ENCODE peak calls at places on chromosomes 16 and 17, in nine cellular contexts. G, V, X, U, P, B, O, K and D are unnamed samples.

GRCh38 chr17:43871947-43872690 is 25.1 kb downstream of the CD300LG start:
- DNase-seq in V (no peak), P (peak; percentile 58), O (no peak), U (peak; percentile 70), X (no peak), G (no peak), K (no peak), B (no peak), D (no peak)

GRCh38 chr17:74502866-74503265 is 28.4 kb downstream of the CD300LB start:
- DNase-seq in P (no peak), X (no peak), V (no peak), U (peak; percentile 19), B (peak; percentile 3), K (no peak), G (peak; percentile 29), O (no peak), D (no peak)

GRCh38 chr17:82241183-82241925 is 12.5 kb downstream of the SLC16A3 start:
- DNase-seq in P (no peak), G (peak; percentile 92), O (peak; percentile 83), K (peak; percentile 70), B (no peak), V (peak; percentile 83), X (no peak), U (peak; percentile 69), D (peak; percentile 91)

GRCh38 chr17:20952183-20952582 is 90.6 kb downstream of the USP22 start:
- DNase-seq in O (no peak), G (no peak), P (no peak), U (no peak), K (no peak), X (no peak), V (no peak), B (no peak), D (no peak)

GRCh38 chr16:54846761-54847160 is 83.9 kb upstream of the IRX5 start:
- DNase-seq in B (no peak), X (no peak), G (no peak), K (no peak), P (no peak), U (no peak), O (no peak), V (no peak), D (no peak)

GRCh38 chr17:77393274-77393600 is 252.5 kb downstream of the SEC14L1 start:
- DNase-seq in K (no peak), U (no peak), V (no peak), X (no peak), G (no peak), B (no peak), O (no peak), P (no peak), D (no peak)

GRCh38 chr17:45394001-45394912 is 38.4 kb downstream of the ARHGAP27 start:
- DNase-seq in P (no peak), U (no peak), K (no peak), G (no peak), O (no peak), B (no peak), X (no peak), V (no peak), D (no peak)

GRCh38 chr17:40340880-40341807 is 23.4 kb downstream of the GJD3 start:
- DNase-seq in G (peak; percentile 96), B (peak; percentile 76), P (peak; percentile 96), K (peak; percentile 79), O (peak; percentile 95), X (peak; percentile 71), V (peak; percentile 93), U (peak; percentile 90), D (peak; percentile 98)

GRCh38 chr16:35631261-35631945 is 2172.0 kb downstream of the TP53TG3F start:
- DNase-seq in P (no peak), U (no peak), V (no peak), X (no peak), O (no peak), G (no peak), K (no peak), B (no peak), D (no peak)
- H3K9me3 ChIP-seq in P (no peaks in the 10 kb centered on the region), U (peaks cover 23% of the 10 kb centered on the region), V (no peaks in the 10 kb centered on the region), X (peaks cover 8% of the 10 kb centered on the region), O (no peaks in the 10 kb centered on the region), G (no peaks in the 10 kb centered on the region), K (no peaks in the 10 kb centered on the region), B (no peaks in the 10 kb centered on the region), D (no peaks in the 10 kb centered on the region)

GRCh38 chr16:53084736-53085538 is 30.1 kb downstream of the CHD9 start:
- DNase-seq in O (no peak), P (no peak), G (no peak), B (no peak), V (no peak), X (no peak), K (no peak), U (no peak), D (peak; percentile 43)
- H3K27ac ChIP-seq in O (peak overlapping the region; percentile 61), P (no peak overlapping the region), G (peak overlapping the region; percentile 80), B (no peak overlapping the region), V (peak overlapping the region; percentile 90), X (no peak overlapping the region), K (peak overlapping the region; percentile 2), U (peak overlapping the region; percentile 84), D (peak overlapping the region; percentile 58)

DNA sequence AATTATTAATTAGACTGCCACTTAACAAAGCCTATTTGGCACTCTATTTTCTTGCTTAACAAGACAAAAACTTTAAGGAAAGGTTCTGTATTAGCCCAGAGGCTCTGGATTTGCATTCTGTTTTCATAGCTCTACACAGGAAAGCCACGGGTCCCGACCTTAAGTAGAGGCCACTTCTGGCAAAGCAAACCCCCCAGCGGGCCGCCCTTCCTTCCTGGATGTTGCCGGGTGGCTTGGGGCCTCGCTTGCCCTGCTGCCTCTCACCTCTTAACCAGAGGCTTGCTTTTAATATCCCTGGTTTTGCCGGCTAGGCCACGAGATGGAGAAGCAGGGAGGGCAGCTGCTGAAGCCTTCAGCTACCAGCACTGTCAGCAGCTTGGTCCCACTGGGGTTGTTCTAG is 4.4 kb downstream of the RTN4RL1 start:
- DNase-seq in V (no peak), B (no peak), G (no peak), O (no peak), X (no peak), U (no peak), K (no peak), P (no peak), D (no peak)
- H3K27me3 ChIP-seq in V (no peaks in the 10 kb centered on the region), B (peaks cover 26% of the 10 kb centered on the region), G (peaks cover 18% of the 10 kb centered on the region), O (no peaks in the 10 kb centered on the region), X (peaks cover 21% of the 10 kb centered on the region), U (no peaks in the 10 kb centered on the region), K (no peaks in the 10 kb centered on the region), P (no peaks in the 10 kb centered on the region), D (no peaks in the 10 kb centered on the region)

GRCh38 chr16:48596326-48596725 is 13.7 kb downstream of the N4BP1 start:
- DNase-seq in P (no peak), X (no peak), V (no peak), U (no peak), G (no peak), K (no peak), B (no peak), O (no peak), D (no peak)

GRCh38 chr16:48591976-48592375 is 18.0 kb downstream of the N4BP1 start:
- DNase-seq in G (no peak), U (no peak), O (no peak), P (no peak), B (no peak), V (no peak), K (no peak), X (no peak), D (no peak)

GRCh38 chr16:48592839-48593429 is 17.0 kb downstream of the N4BP1 start:
- DNase-seq in B (no peak), O (no peak), K (no peak), U (no peak), V (no peak), P (no peak), X (no peak), G (no peak), D (no peak)

GRCh38 chr16:48586083-48586482 is 23.9 kb downstream of the N4BP1 start:
- DNase-seq in U (no peak), B (no peak), X (no peak), P (no peak), V (no peak), O (no peak), K (no peak), G (no peak), D (no peak)

DNA sequence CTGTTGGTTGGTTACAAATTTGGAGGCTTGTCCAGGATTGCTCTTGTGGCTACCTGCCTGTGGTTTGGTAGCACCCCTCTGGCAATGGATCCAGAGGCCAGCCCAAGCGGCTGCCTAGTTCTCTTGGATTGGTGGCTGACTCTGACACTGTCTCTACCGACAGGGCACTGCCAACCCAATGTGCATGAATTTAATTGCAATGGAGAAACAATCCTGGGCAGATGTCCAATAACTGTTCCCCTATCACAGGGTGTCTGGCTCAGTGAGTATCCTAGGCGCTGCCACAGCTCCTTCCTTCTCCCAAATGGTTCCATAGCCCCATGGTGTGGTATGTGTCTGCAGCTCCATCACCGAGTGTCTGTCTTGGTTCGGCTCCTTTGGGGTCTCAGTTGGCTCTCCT is 19.5 kb downstream of the N4BP1 start:
- DNase-seq in U (no peak), G (no peak), B (no peak), K (no peak), V (no peak), P (no peak), O (no peak), X (no peak), D (no peak)
- H3K9me3 ChIP-seq in U (peaks cover 13% of the 10 kb centered on the region), G (no peaks in the 10 kb centered on the region), B (peaks cover 2% of the 10 kb centered on the region), K (no peaks in the 10 kb centered on the region), V (peaks cover 9% of the 10 kb centered on the region), P (peaks cover 12% of the 10 kb centered on the region), O (no peaks in the 10 kb centered on the region), X (peaks cover 20% of the 10 kb centered on the region), D (peaks cover 18% of the 10 kb centered on the region)

GRCh38 chr16:57771141-57771785 is 31.0 kb downstream of the KIFC3 start:
- DNase-seq in X (no peak), V (no peak), B (no peak), P (no peak), O (peak; percentile 6), U (no peak), G (no peak), K (no peak), D (no peak)

GRCh38 chr16:57774886-57775285 is 27.4 kb downstream of the KIFC3 start:
- DNase-seq in U (no peak), G (no peak), X (no peak), K (no peak), P (no peak), B (no peak), O (peak; percentile 5), V (no peak), D (peak; percentile 14)

GRCh38 chr16:57773680-57774295 is 28.5 kb downstream of the KIFC3 start:
- DNase-seq in X (no peak), B (no peak), V (no peak), P (no peak), K (no peak), U (peak; percentile 56), O (peak; percentile 4), G (peak; percentile 79), D (no peak)

GRCh38 chr16:57770361-57770760 is 31.9 kb downstream of the KIFC3 start:
- DNase-seq in P (no peak), G (no peak), B (no peak), O (peak; percentile 5), K (no peak), V (no peak), U (no peak), X (no peak), D (no peak)

DNA sequence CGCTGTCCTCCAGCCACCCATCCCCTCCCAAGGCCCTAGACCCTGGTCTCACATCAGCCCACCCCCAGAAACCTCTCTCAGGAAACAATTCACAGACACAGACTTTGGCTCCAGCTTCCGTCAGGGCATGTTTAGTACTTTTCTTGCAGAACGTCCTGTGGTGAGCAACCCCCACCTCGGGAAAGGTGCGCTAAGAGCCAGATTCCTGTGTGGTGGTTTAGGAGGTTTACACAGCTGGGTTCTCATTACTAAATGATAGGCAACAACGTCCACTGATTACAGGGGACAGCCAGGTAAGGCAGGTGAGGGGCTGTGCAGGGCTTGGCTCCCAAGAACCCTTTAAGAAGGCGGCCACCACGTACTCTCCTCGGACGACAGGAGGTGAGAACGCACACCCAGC is 29.3 kb downstream of the KIFC3 start:
- DNase-seq in V (no peak), B (no peak), G (no peak), P (no peak), U (no peak), X (no peak), O (peak; percentile 1), K (no peak), D (no peak)
- H3K27ac ChIP-seq in V (no peak overlapping the region), B (no peak overlapping the region), G (no peak overlapping the region), P (no peak overlapping the region), U (no peak overlapping the region), X (no peak overlapping the region), O (no peak overlapping the region), K (no peak overlapping the region), D (no peak overlapping the region)